ENCODE peak calls at places on chromosomes 12 and 14, in seven cellular contexts. F is psoas muscle, X is Karpas-422, T is IMR-90, Y is PC-3, B is testis, Z is right lobe of liver. K is an unnamed sample.
A peak's percentile ranks its signal among the peaks of the same experiment; 100 is the strongest.

GRCh38 chr14:62053188-62053587 is 291.0 kb downstream of the SNAPC1 start:
- DNase-seq in F (no peak), X (no peak), T (no peak), Y (no peak), B (no peak), Z (no peak), K (no peak)

GRCh38 chr12:51378749-51379148 is 12.5 kb downstream of the GALNT6 start:
- DNase-seq in F (no peak), X (no peak), T (no peak), Y (no peak), B (no peak), Z (no peak), K (no peak)

GRCh38 chr14:104473244-104473565 is 106.4 kb upstream of the C14orf180 start:
- DNase-seq in F (no peak), X (no peak), T (no peak), Y (no peak), B (no peak), Z (no peak), K (peak; percentile 21)

GRCh38 chr14:65352964-65353530 is 59.5 kb upstream of the FUT8 start:
- DNase-seq in F (no peak), X (peak; percentile 83), T (no peak), Y (peak; percentile 88), B (no peak), Z (no peak), K (no peak)

GRCh38 chr12:94263011-94263786 is 114.8 kb downstream of the PLXNC1 start:
- DNase-seq in F (no peak), X (peak; percentile 55), T (no peak), Y (no peak), B (no peak), Z (no peak), K (no peak)

GRCh38 chr14:91114079-91115065 is 499 bp downstream of the DGLUCY start:
- DNase-seq in F (peak; percentile 59), X (peak; percentile 94), T (peak; percentile 43), Y (no peak), B (peak; percentile 70), Z (peak; percentile 64), K (peak; percentile 57)

GRCh38 chr12:14416658-14417057 is 51.2 kb downstream of the ATF7IP start:
- DNase-seq in F (no peak), X (peak; percentile 82), T (peak; percentile 93), Y (peak; percentile 50), B (no peak), Z (no peak), K (peak; percentile 74)

GRCh38 chr14:105368426-105368825 is 29.9 kb upstream of the TEX22 start:
- DNase-seq in F (no peak), X (no peak), T (no peak), Y (no peak), B (no peak), Z (no peak), K (no peak)

GRCh38 chr12:70305794-70306193 is 60.3 kb upstream of the KCNMB4 start:
- DNase-seq in F (no peak), X (no peak), T (peak; percentile 65), Y (no peak), B (no peak), Z (no peak), K (no peak)

GRCh38 chr12:22687677-22688076 is 62.7 kb downstream of the ETNK1 start:
- DNase-seq in F (no peak), X (no peak), T (peak; percentile 77), Y (peak; percentile 39), B (no peak), Z (no peak), K (no peak)

GRCh38 chr14:69818760-69819191 is 21.7 kb upstream of the SLC10A1 start:
- DNase-seq in F (peak; percentile 64), X (peak; percentile 94), T (peak; percentile 60), Y (peak; percentile 95), B (peak; percentile 72), Z (no peak), K (peak; percentile 69)

GRCh38 chr14:87391066-87391465 is 601.9 kb downstream of the GALC start:
- DNase-seq in F (no peak), X (no peak), T (no peak), Y (no peak), B (no peak), Z (no peak), K (no peak)

GRCh38 chr14:50778757-50779483 is 52.0 kb downstream of the NIN start:
- DNase-seq in F (no peak), X (no peak), T (peak; percentile 76), Y (no peak), B (no peak), Z (no peak), K (no peak)

GRCh38 chr14:32202468-32202865 is 602 bp downstream of the RNU6-8 start:
- DNase-seq in F (no peak), X (no peak), T (peak; percentile 21), Y (peak; percentile 30), B (peak; percentile 18), Z (no peak), K (no peak)

GRCh38 chr14:68563256-68564131 is 229.4 kb downstream of the ZFP36L1 start:
- DNase-seq in F (no peak), X (no peak), T (peak; percentile 35), Y (peak; percentile 30), B (peak; percentile 65), Z (no peak), K (peak; percentile 95)

GRCh38 chr12:111275308-111275707 is 93.6 kb downstream of the PHETA1 start:
- DNase-seq in F (no peak), X (no peak), T (no peak), Y (no peak), B (no peak), Z (no peak), K (no peak)

GRCh38 chr14:81312289-81312876 is 87.7 kb downstream of the STON2 start:
- DNase-seq in F (no peak), X (peak; percentile 62), T (no peak), Y (no peak), B (no peak), Z (no peak), K (no peak)

GRCh38 chr14:89787525-89787924 is 167.0 kb downstream of the EFCAB11 start:
- DNase-seq in F (no peak), X (no peak), T (peak; percentile 71), Y (peak; percentile 14), B (no peak), Z (no peak), K (no peak)

GRCh38 chr12:65025070-65025469 is 96.0 kb downstream of the WIF1 start:
- DNase-seq in F (no peak), X (no peak), T (no peak), Y (no peak), B (no peak), Z (no peak), K (no peak)

GRCh38 chr12:62879691-62880090 is 55.3 kb downstream of the PPM1H start:
- DNase-seq in F (no peak), X (no peak), T (no peak), Y (peak; percentile 29), B (no peak), Z (no peak), K (no peak)

GRCh38 chr12:52358575-52359350 is 8.5 kb downstream of the KRT85 start:
- DNase-seq in F (no peak), X (peak; percentile 94), T (no peak), Y (peak; percentile 9), B (no peak), Z (no peak), K (no peak)

GRCh38 chr14:101740981-101741380 is 20.5 kb upstream of the PPP2R5C start:
- DNase-seq in F (no peak), X (no peak), T (no peak), Y (no peak), B (no peak), Z (no peak), K (no peak)

GRCh38 chr12:109481863-109482262 is 4.4 kb downstream of the UBE3B start:
- DNase-seq in F (no peak), X (no peak), T (no peak), Y (no peak), B (no peak), Z (no peak), K (no peak)

GRCh38 chr12:29133680-29134079 is 15.4 kb upstream of the FAR2 start:
- DNase-seq in F (no peak), X (peak; percentile 4), T (no peak), Y (no peak), B (no peak), Z (no peak), K (no peak)
- H3K27ac ChIP-seq in F (no peak overlapping the region), X (no peak overlapping the region), T (no peak overlapping the region), Y (no peak overlapping the region), B (no peak overlapping the region), Z (no peak overlapping the region), K (no peak overlapping the region)

GRCh38 chr14:59422069-59422881 is 42.9 kb downstream of the GPR135 start:
- DNase-seq in F (no peak), X (peak; percentile 65), T (no peak), Y (peak; percentile 62), B (no peak), Z (no peak), K (no peak)

GRCh38 chr14:59415836-59416620 is 49.2 kb downstream of the GPR135 start:
- DNase-seq in F (no peak), X (no peak), T (no peak), Y (no peak), B (no peak), Z (no peak), K (no peak)

GRCh38 chr14:59419383-59419782 is 45.8 kb downstream of the GPR135 start:
- DNase-seq in F (no peak), X (no peak), T (no peak), Y (no peak), B (no peak), Z (no peak), K (no peak)

GRCh38 chr14:59417301-59417700 is 47.9 kb downstream of the GPR135 start:
- DNase-seq in F (no peak), X (no peak), T (no peak), Y (no peak), B (no peak), Z (no peak), K (no peak)
- H3K27ac ChIP-seq in F (no peak overlapping the region), X (no peak overlapping the region), T (no peak overlapping the region), Y (no peak overlapping the region), B (no peak overlapping the region), Z (no peak overlapping the region), K (no peak overlapping the region)

GRCh38 chr12:3718100-3718499 is 34.8 kb downstream of the CRACR2A start:
- DNase-seq in F (no peak), X (no peak), T (no peak), Y (no peak), B (no peak), Z (peak; percentile 69), K (no peak)
- H3K27ac ChIP-seq in F (no peak overlapping the region), X (no peak overlapping the region), T (no peak overlapping the region), Y (no peak overlapping the region), B (no peak overlapping the region), Z (no peak overlapping the region), K (no peak overlapping the region)

GRCh38 chr12:57521475-57522018 is 1.1 kb upstream of the MBD6 start:
- DNase-seq in F (peak; percentile 69), X (no peak), T (peak; percentile 61), Y (no peak), B (peak; percentile 74), Z (peak; percentile 72), K (peak; percentile 69)
- H3K27ac ChIP-seq in F (peak overlapping the region; percentile 100), X (peak overlapping the region; percentile 91), T (peak overlapping the region; percentile 88), Y (peak overlapping the region; percentile 77), B (peak overlapping the region; percentile 99), Z (peak overlapping the region; percentile 98), K (peak overlapping the region; percentile 98)

DNA sequence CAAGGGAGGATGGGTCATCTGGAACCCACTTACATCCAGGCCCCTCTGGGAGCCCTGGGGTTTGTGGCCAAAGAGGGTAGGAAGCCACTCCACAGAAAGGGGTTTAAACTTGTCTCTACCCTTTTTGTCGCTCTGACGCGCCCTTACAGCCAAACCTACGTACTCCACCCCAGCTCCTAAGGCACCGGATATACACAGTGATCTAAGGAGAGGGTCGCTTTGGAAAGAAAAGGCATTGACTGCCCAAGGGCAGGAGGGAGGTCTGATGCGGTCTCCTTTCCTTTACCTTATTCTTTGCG is 644 bp upstream of the PRKD1 start:
- DNase-seq in F (no peak), X (no peak), T (no peak), Y (no peak), B (no peak), Z (no peak), K (peak; percentile 7)
- H3K27ac ChIP-seq in F (no peak overlapping the region), X (no peak overlapping the region), T (no peak overlapping the region), Y (no peak overlapping the region), B (peak overlapping the region; percentile 88), Z (no peak overlapping the region), K (peak overlapping the region; percentile 80)